ENCODE peak calls at places on chromosomes 1 and 21, in five cellular contexts. R is esophagus muscularis mucosa, Q is ovary, T is right lobe of liver, D is uterus. E is an unnamed sample.
A peak's percentile ranks its signal among the peaks of the same experiment; 100 is the strongest.

GRCh38 chr1:57276916-57277315 is 146.9 kb downstream of the DAB1 start:
- DNase-seq in Q (no peak), T (no peak), D (no peak), R (no peak), E (no peak)

GRCh38 chr1:204216236-204216635 is 2.4 kb upstream of the GOLT1A start:
- DNase-seq in R (no peak), D (no peak), T (no peak), Q (no peak), E (no peak)

GRCh38 chr1:40820251-40820797 is 36.7 kb downstream of the KCNQ4 start:
- DNase-seq in T (peak; percentile 86), D (no peak), Q (no peak), R (no peak), E (no peak)

GRCh38 chr1:213335084-213335483 is 284.0 kb downstream of the RPS6KC1 start:
- DNase-seq in Q (no peak), D (no peak), R (no peak), T (no peak), E (no peak)

GRCh38 chr21:46562964-46563607 is 41.8 kb downstream of the S100B start:
- DNase-seq in T (no peak), D (no peak), R (no peak), Q (no peak), E (no peak)

GRCh38 chr21:36705679-36706481 is 7.0 kb downstream of the SIM2 start:
- DNase-seq in Q (no peak), D (no peak), R (no peak), T (peak; percentile 30), E (no peak)

GRCh38 chr1:1173793-1174415 is at the start of gene TTLL10:
- DNase-seq in D (no peak), R (no peak), Q (no peak), T (peak; percentile 41), E (no peak)

GRCh38 chr1:209839875-209840491 is 12.2 kb downstream of the UTP25 start:
- DNase-seq in R (peak; percentile 62), D (no peak), T (no peak), Q (no peak), E (no peak)

GRCh38 chr1:12173631-12174121 is 6.9 kb downstream of the TNFRSF1B start:
- DNase-seq in R (no peak), T (no peak), D (peak; percentile 47), Q (peak; percentile 32), E (peak; percentile 29)

GRCh38 chr1:239125888-239126287 is 260.5 kb upstream of the CHRM3 start:
- DNase-seq in R (no peak), Q (no peak), D (no peak), T (no peak), E (no peak)

GRCh38 chr1:206556047-206556747 is 48.9 kb downstream of the RASSF5 start:
- DNase-seq in T (no peak), R (no peak), Q (no peak), D (no peak), E (no peak)

GRCh38 chr1:189150624-189151023 is 1327.0 kb downstream of the BRINP3 start:
- DNase-seq in R (no peak), D (no peak), T (no peak), Q (no peak), E (no peak)

GRCh38 chr21:42179316-42179715 is 39.6 kb upstream of the ABCG1 start:
- DNase-seq in T (no peak), R (peak; percentile 47), Q (no peak), D (no peak), E (no peak)

GRCh38 chr1:171345536-171345935 is 31.6 kb downstream of the FMO4 start:
- DNase-seq in Q (no peak), R (no peak), D (no peak), T (no peak), E (no peak)

GRCh38 chr1:22196641-22197040 is 53.7 kb upstream of the WNT4 start:
- DNase-seq in D (no peak), Q (no peak), R (no peak), T (no peak), E (no peak)

GRCh38 chr1:18597159-18598042 is 33.2 kb upstream of the PAX7 start:
- DNase-seq in T (peak; percentile 58), R (no peak), Q (peak; percentile 29), D (no peak), E (peak; percentile 14)

GRCh38 chr21:28419811-28420210 is 572.9 kb downstream of the LTN1 start:
- DNase-seq in T (no peak), D (peak; percentile 48), Q (no peak), R (no peak), E (no peak)

GRCh38 chr1:187509091-187509490 is 680.3 kb downstream of the PLA2G4A start:
- DNase-seq in D (no peak), Q (no peak), T (no peak), R (no peak), E (no peak)

GRCh38 chr1:39645411-39646043 is 6.1 kb upstream of the HEYL start:
- DNase-seq in D (no peak), R (no peak), Q (no peak), T (no peak), E (no peak)

DNA sequence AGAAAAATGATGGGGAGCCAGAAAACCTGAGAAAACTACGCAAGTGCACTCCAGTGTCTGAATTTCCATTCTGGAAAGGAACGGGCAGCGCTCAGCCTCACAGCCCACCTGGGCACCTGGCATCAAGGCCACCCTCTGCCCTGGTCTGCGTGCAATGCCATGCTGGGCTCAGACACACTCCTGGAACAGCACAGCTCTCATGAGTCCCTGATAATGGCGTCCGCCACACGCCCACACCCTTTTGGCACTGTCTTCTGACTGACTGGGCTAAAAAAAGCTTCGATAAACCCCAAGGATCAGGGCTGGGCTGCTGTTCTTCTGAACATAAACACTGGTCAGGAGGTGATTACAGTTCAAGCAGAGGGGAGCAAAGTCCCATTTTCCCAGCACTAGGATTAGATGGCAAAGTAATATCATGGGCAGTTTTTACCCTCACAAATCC is 22.8 kb downstream of the RCAN1 start:
- DNase-seq in D (no peak), T (no peak), Q (no peak), R (no peak), E (no peak)
- TF ChIP-seq POLR2A in D (no peak), T (no peak), Q (no peak), R (no peak), E (no peak)

GRCh38 chr1:154337253-154337894 is 12.0 kb downstream of the ATP8B2 start:
- DNase-seq in Q (no peak), R (no peak), D (no peak), T (no peak), E (no peak)

GRCh38 chr1:154330669-154331068 is 5.3 kb downstream of the ATP8B2 start:
- DNase-seq in Q (no peak), T (no peak), R (no peak), D (no peak), E (no peak)

GRCh38 chr1:154338875-154339274 is 13.6 kb downstream of the ATP8B2 start:
- DNase-seq in D (no peak), Q (no peak), R (no peak), T (no peak), E (no peak)

GRCh38 chr1:154335351-154335714 is 10.0 kb downstream of the ATP8B2 start:
- DNase-seq in T (no peak), R (no peak), D (no peak), Q (no peak), E (no peak)

GRCh38 chr1:154334647-154335350 is 9.5 kb downstream of the ATP8B2 start:
- DNase-seq in R (peak; percentile 96), T (peak; percentile 78), Q (peak; percentile 84), D (peak; percentile 85), E (peak; percentile 66)
- H3K27ac ChIP-seq in R (peak overlapping the region; percentile 81), T (peak overlapping the region; percentile 5), Q (peak overlapping the region; percentile 62), D (peak overlapping the region; percentile 59), E (no peak overlapping the region)

DNA sequence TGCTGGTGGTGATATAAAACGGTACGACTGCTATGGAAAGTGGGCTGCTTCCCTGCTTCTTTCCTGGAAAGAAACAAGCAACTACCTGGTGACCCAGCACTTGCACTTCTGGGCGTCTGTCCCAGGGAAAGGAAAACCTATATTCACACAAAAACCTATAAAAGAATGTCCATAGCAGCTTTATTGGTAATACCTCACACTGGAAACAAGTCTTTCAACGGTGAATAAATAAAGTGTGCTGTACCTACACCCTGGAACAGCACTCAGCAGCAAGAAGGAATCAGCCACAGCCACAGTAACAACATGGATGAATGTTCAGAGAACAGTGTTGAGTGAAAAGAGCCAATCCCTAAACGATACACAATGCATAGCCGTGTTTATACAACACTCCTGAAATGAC is 19.9 kb downstream of the SLC19A1 start:
- DNase-seq in Q (no peak), R (no peak), T (no peak), D (no peak), E (no peak)
- H3K36me3 ChIP-seq in Q (no peaks in the 10 kb centered on the region), R (peaks cover 15% of the 10 kb centered on the region), T (no peaks in the 10 kb centered on the region), D (no peaks in the 10 kb centered on the region), E (peaks cover 6% of the 10 kb centered on the region)

DNA sequence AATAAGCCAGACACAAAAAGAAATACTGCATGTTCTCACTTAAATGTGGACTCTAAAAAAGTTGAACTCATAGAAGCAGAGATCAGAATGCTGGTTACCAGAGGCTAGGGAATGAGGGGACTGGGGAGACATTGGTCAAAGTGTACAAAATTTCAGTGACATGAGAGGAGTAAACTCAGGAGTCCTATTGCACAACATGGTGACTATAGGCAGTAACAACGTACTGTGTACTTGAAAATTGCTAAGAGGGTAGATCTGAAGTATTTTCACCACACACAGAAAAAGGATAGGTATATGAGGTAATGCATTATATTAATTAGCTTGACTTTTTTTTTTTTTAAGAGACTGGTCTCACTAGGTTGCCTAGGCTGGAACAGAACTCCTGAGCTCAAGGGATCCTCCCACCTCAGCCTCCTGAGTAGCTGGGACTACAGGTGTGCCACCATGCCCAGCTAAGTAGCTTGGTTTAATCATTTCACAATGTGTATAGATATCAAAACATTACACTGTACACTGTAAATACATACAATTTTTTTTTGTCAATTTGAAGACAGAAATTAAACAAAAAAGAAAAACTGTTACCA is 7.4 kb downstream of the ZNF496 start:
- DNase-seq in D (no peak), R (no peak), T (no peak), Q (no peak), E (no peak)
- TF ChIP-seq POLR2A in D (no peak), R (no peak), T (no peak), Q (no peak), E (no peak)

DNA sequence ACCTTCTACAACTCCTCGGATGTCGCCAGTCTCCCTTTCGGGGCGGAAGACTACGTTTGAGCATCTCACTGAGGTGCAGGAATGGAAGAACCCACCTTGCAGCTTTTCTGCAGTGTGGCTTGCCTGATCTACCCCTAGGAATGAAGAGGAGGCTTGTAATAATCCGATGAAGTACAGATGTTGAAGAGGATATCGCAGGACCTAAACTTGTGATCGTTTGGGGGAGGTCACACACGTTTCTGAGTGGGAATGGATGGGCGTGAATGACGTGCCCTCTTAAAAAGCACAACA is 465 bp downstream of the MAN1A2 start:
- DNase-seq in D (no peak), R (no peak), Q (no peak), T (no peak), E (no peak)
- H3K27ac ChIP-seq in D (peak overlapping the region; percentile 100), R (peak overlapping the region; percentile 99), Q (peak overlapping the region; percentile 99), T (peak overlapping the region; percentile 90), E (peak overlapping the region; percentile 96)

E was measured in gastrocnemius medialis.